ENCODE peak calls at places on chromosomes 7 and 10, in five cellular contexts. L is H1, B is endothelial cell of umbilical vein, I is fibroblast of lung, S is MM.1S. C is an unnamed sample.
A peak's percentile ranks its signal among the peaks of the same experiment; 100 is the strongest.

GRCh38 chr10:4234661-4235060 is 449.7 kb upstream of the KLF6 start:
- DNase-seq in L (no peak), B (no peak), I (no peak), S (no peak), C (no peak)

GRCh38 chr10:8513155-8514147 is 459.0 kb downstream of the GATA3 start:
- DNase-seq in L (peak; percentile 76), B (no peak), I (no peak), S (no peak), C (no peak)

GRCh38 chr7:157500171-157500960 is 163.6 kb downstream of the DNAJB6 start:
- DNase-seq in L (peak; percentile 41), B (no peak), I (no peak), S (no peak), C (no peak)

GRCh38 chr7:55474944-55475911 is 97.1 kb downstream of the VOPP1 start:
- DNase-seq in L (no peak), B (no peak), I (no peak), S (no peak), C (no peak)

GRCh38 chr7:78226059-78226658 is 427.6 kb downstream of the PHTF2 start:
- DNase-seq in L (peak; percentile 85), B (peak; percentile 25), I (peak; percentile 23), S (no peak), C (peak; percentile 1)

GRCh38 chr7:10300557-10300956 is 673.1 kb upstream of the PHF14 start:
- DNase-seq in L (no peak), B (no peak), I (no peak), S (peak; percentile 81), C (no peak)

GRCh38 chr7:28879105-28879504 is 79.0 kb downstream of the TRIL start:
- DNase-seq in L (no peak), B (no peak), I (no peak), S (no peak), C (no peak)

GRCh38 chr10:122342293-122343134 is 32.0 kb upstream of the PLEKHA1 start:
- DNase-seq in L (peak; percentile 55), B (peak; percentile 71), I (peak; percentile 29), S (no peak), C (peak; percentile 46)

GRCh38 chr10:64659311-64659710 is 1138.1 kb downstream of the REEP3 start:
- DNase-seq in L (no peak), B (no peak), I (no peak), S (no peak), C (no peak)

GRCh38 chr10:123945506-123945905 is 53.9 kb upstream of the CPXM2 start:
- DNase-seq in L (no peak), B (no peak), I (no peak), S (no peak), C (peak; percentile 46)

GRCh38 chr10:132329565-132330485 is 2.2 kb upstream of the LRRC27 start:
- DNase-seq in L (no peak), B (peak; percentile 65), I (peak; percentile 84), S (peak; percentile 28), C (peak; percentile 11)

GRCh38 chr7:98252655-98253054 is 623 bp upstream of the TECPR1 start:
- DNase-seq in L (no peak), B (no peak), I (peak; percentile 27), S (no peak), C (peak; percentile 9)

GRCh38 chr10:62278461-62278910 is 9.8 kb upstream of the RTKN2 start:
- DNase-seq in L (no peak), B (no peak), I (peak; percentile 82), S (no peak), C (no peak)

GRCh38 chr10:110013615-110014293 is 6.0 kb downstream of the ADD3 start:
- DNase-seq in L (no peak), B (no peak), I (no peak), S (no peak), C (peak; percentile 78)

GRCh38 chr10:17758896-17759295 is 6.9 kb downstream of the TMEM236 start:
- DNase-seq in L (no peak), B (peak; percentile 93), I (no peak), S (no peak), C (no peak)

GRCh38 chr7:107248551-107249316 is 79.9 kb downstream of the HBP1 start:
- DNase-seq in L (no peak), B (no peak), I (no peak), S (no peak), C (no peak)

GRCh38 chr10:93630609-93631320 is 18.4 kb downstream of the PDE6C start:
- DNase-seq in L (no peak), B (no peak), I (no peak), S (no peak), C (no peak)

GRCh38 chr7:27191081-27191715 is 6.2 kb upstream of the HOXA11 start:
- DNase-seq in L (no peak), B (no peak), I (no peak), S (no peak), C (no peak)

GRCh38 chr7:40839881-40840280 is 705.1 kb downstream of the SUGCT start:
- DNase-seq in L (no peak), B (peak; percentile 48), I (peak; percentile 82), S (no peak), C (no peak)

DNA sequence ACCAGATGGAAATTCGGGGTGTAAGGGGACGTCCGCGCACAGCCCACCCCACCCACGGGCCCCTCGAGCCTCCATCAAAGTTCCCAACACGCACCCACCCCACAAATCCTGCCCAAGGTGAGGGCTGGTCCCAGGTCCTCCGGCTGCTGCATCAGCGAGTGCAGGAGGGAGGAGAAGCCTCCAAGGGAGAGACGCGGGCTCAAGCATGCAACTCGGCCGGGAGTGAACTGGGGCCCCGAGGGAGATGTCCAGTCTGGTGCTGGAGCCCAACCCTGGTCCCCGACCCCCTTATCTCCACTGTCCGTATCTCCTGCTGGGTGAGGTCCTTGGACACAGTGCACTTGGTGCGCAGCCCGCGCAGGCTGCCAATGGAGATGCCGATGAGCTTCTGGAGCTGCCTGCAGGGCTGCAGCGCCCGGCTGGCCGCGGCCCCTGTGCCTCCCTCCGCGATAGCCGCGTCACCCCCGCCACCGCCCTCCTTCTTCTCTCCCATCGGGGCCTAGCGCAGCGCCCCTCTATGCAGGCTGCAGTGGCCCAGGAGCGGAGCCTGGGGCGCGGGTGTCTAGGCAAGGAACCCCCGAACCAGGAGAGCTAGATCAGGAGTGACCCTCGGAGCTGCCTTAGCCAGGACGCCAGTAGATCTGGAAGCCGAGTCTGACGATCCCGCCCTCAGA is 489.2 kb downstream of the ZNF33B start:
- DNase-seq in L (no peak), B (no peak), I (peak; percentile 11), S (no peak), C (no peak)
- H3K4me2 ChIP-seq in L (no peak overlapping the region), B (no peak overlapping the region), I (no peak overlapping the region), S (no peak overlapping the region), C (no peak overlapping the region)

GRCh38 chr10:78436706-78437406 is 403.2 kb downstream of the RPS24 start:
- DNase-seq in L (no peak), B (peak; percentile 63), I (no peak), S (no peak), C (no peak)
- H3K4me1 ChIP-seq in L (no peaks in the 10 kb centered on the region), B (peaks cover 9% of the 10 kb centered on the region), I (no peaks in the 10 kb centered on the region), S (peaks cover 7% of the 10 kb centered on the region), C (no peaks in the 10 kb centered on the region)

DNA sequence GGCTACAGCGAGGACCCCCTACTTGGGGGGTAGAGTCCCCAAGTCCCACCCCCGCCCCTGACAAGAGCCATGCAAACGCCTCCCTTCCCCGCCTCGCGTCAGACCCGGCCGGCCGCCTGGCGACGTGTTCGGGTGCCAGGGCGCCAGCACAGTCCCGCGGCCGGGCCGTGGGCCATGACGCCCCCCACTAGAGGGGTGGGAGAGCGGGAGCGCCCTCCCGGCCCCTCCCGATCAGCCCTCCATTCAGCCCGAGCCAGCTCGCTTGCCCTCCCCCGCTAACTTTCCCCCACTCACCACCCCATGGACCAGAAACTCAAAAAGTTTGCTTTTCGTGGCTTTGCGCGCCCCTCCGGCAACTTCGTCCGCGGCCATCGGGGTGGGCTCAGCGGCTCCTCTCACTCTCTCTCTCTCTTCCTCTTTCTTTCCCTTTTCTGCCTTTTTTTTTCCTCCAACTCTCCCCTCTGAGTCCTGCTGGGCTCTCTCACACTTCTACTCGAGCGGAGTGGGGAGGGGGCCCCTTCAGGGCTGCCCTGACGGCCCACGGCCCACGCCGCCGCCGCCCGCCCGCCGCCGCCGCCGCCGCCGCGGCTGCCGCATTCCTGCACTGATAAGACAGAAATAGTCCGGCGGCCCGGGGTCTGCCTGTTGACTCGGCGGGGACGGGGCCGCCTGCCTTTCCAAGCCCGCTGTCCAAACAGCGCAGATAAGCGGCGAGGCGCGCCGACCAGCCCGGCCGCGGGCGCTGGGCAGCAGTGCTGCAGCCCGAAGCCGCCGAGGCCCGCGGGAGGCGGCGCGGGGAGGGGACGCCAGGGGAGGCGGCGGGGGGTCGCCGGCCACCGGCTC is at the start of gene SMARCD3:
- DNase-seq in L (peak; percentile 79), B (peak; percentile 49), I (peak; percentile 77), S (no peak), C (peak; percentile 16)
- TF ChIP-seq EZH2 in L (no peak), B (no peak), I (no peak), S (peak; percentile 89), C (no peak)

GRCh38 chr10:115606081-115606480 is 512.9 kb downstream of the ATRNL1 start:
- DNase-seq in L (no peak), B (no peak), I (peak; percentile 59), S (no peak), C (no peak)
- H3K4me2 ChIP-seq in L (no peak overlapping the region), B (no peak overlapping the region), I (no peak overlapping the region), S (no peak overlapping the region), C (no peak overlapping the region)

GRCh38 chr10:69329721-69330178 is 51.5 kb downstream of the HK1 start:
- DNase-seq in L (peak; percentile 70), B (no peak), I (no peak), S (no peak), C (no peak)
- H3K4me1 ChIP-seq in L (peaks cover 45% of the 10 kb centered on the region), B (peaks cover 23% of the 10 kb centered on the region), I (peaks cover 12% of the 10 kb centered on the region), S (no peaks in the 10 kb centered on the region), C (peaks cover 56% of the 10 kb centered on the region)

GRCh38 chr7:25584557-25584956 is 356.3 kb upstream of the NPVF start:
- DNase-seq in L (no peak), B (no peak), I (no peak), S (no peak), C (no peak)
- TF ChIP-seq EZH2 in L (no peak), B (no peak), I (no peak), S (no peak), C (no peak)

GRCh38 chr10:111872591-111872990 is 311.0 kb downstream of the GPAM start:
- DNase-seq in L (no peak), B (no peak), I (no peak), S (peak; percentile 83), C (peak; percentile 17)

GRCh38 chr10:111875760-111876159 is 307.8 kb downstream of the GPAM start:
- DNase-seq in L (no peak), B (no peak), I (peak; percentile 21), S (no peak), C (no peak)

GRCh38 chr10:111874586-111874985 is 309.0 kb downstream of the GPAM start:
- DNase-seq in L (no peak), B (no peak), I (peak; percentile 18), S (no peak), C (no peak)

GRCh38 chr10:111871458-111871857 is 312.1 kb downstream of the GPAM start:
- DNase-seq in L (no peak), B (no peak), I (no peak), S (no peak), C (no peak)

DNA sequence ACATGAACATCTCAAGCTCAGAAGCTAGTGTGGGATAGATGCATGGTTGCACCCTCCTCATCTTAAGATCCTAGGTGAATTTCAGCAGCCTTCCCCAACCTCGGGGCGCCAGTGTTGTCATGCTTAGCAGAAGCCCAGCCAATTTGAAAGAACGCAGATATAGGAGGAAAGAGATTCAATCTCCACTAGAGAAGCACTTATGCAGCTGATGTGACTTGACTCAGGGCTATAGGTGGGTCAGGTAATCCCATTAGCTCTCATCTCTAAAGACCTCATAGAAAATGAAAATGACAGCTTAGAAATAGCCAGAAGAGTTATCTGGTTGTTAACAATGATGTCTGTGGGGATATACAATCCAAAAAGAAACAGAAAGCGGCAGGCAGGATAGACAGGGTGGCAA is 310.5 kb downstream of the GPAM start:
- DNase-seq in L (no peak), B (no peak), I (no peak), S (no peak), C (no peak)
- H3K4me2 ChIP-seq in L (no peak overlapping the region), B (no peak overlapping the region), I (no peak overlapping the region), S (peak overlapping the region; percentile 11), C (no peak overlapping the region)